ENCODE peak calls at places on chromosome 15, in ten cellular contexts. One of them, this sample, is unnamed.

GRCh38 chr15:56919708-56920637 is 1.5 kb downstream of the TCF12 start:
- DNase-seq in tibial artery: peak; percentile 67
- DNase-seq in neuronal stem cell: no peak
- DNase-seq in stimulated activated naive CD8-positive, alpha-beta T cell treated with anti-CD3 and anti-CD28 coated beads, Interleukin-15, Interleukin-2, amounts not matched to agents 100 U/mL and 50 U/mL, for 24 hours: peak; percentile 32
- DNase-seq in HS-5: no peak
- DNase-seq in A172: peak; percentile 23
- DNase-seq in endothelial cell: peak; percentile 32
- DNase-seq in NCI-H1105: peak; percentile 14
- DNase-seq in hypothalamus: no peak
- DNase-seq in left lobe of liver: peak; percentile 51
- DNase-seq in this sample: no peak

GRCh38 chr15:86165263-86166204 is 85.9 kb downstream of the AGBL1 start:
- DNase-seq in tibial artery: no peak
- DNase-seq in neuronal stem cell: no peak
- DNase-seq in stimulated activated naive CD8-positive, alpha-beta T cell treated with anti-CD3 and anti-CD28 coated beads, Interleukin-15, Interleukin-2, amounts not matched to agents 100 U/mL and 50 U/mL, for 24 hours: no peak
- DNase-seq in HS-5: no peak
- DNase-seq in A172: peak; percentile 21
- DNase-seq in endothelial cell: no peak
- DNase-seq in NCI-H1105: no peak
- DNase-seq in hypothalamus: no peak
- DNase-seq in left lobe of liver: no peak
- DNase-seq in this sample: no peak

GRCh38 chr15:40358492-40359353 is 704 bp downstream of the DISP2 start:
- DNase-seq in tibial artery: no peak
- DNase-seq in neuronal stem cell: no peak
- DNase-seq in stimulated activated naive CD8-positive, alpha-beta T cell treated with anti-CD3 and anti-CD28 coated beads, Interleukin-15, Interleukin-2, amounts not matched to agents 100 U/mL and 50 U/mL, for 24 hours: peak; percentile 31
- DNase-seq in HS-5: no peak
- DNase-seq in A172: no peak
- DNase-seq in endothelial cell: no peak
- DNase-seq in NCI-H1105: no peak
- DNase-seq in hypothalamus: no peak
- DNase-seq in left lobe of liver: no peak
- DNase-seq in this sample: no peak

GRCh38 chr15:85771781-85772445 is 22.8 kb downstream of the KLHL25 start:
- DNase-seq in tibial artery: peak; percentile 88
- DNase-seq in neuronal stem cell: no peak
- DNase-seq in stimulated activated naive CD8-positive, alpha-beta T cell treated with anti-CD3 and anti-CD28 coated beads, Interleukin-15, Interleukin-2, amounts not matched to agents 100 U/mL and 50 U/mL, for 24 hours: no peak
- DNase-seq in HS-5: no peak
- DNase-seq in A172: no peak
- DNase-seq in endothelial cell: no peak
- DNase-seq in NCI-H1105: no peak
- DNase-seq in hypothalamus: no peak
- DNase-seq in left lobe of liver: peak; percentile 82
- DNase-seq in this sample: no peak

GRCh38 chr15:91561371-91562100 is 292.0 kb upstream of the SLCO3A1 start:
- DNase-seq in tibial artery: no peak
- DNase-seq in neuronal stem cell: no peak
- DNase-seq in stimulated activated naive CD8-positive, alpha-beta T cell treated with anti-CD3 and anti-CD28 coated beads, Interleukin-15, Interleukin-2, amounts not matched to agents 100 U/mL and 50 U/mL, for 24 hours: no peak
- DNase-seq in HS-5: peak; percentile 95
- DNase-seq in A172: peak; percentile 54
- DNase-seq in endothelial cell: no peak
- DNase-seq in NCI-H1105: no peak
- DNase-seq in hypothalamus: no peak
- DNase-seq in left lobe of liver: no peak
- DNase-seq in this sample: peak; percentile 41

GRCh38 chr15:25226360-25226759 is 212.5 kb downstream of the UBE3A start:
- DNase-seq in tibial artery: no peak
- DNase-seq in neuronal stem cell: no peak
- DNase-seq in stimulated activated naive CD8-positive, alpha-beta T cell treated with anti-CD3 and anti-CD28 coated beads, Interleukin-15, Interleukin-2, amounts not matched to agents 100 U/mL and 50 U/mL, for 24 hours: no peak
- DNase-seq in HS-5: no peak
- DNase-seq in A172: no peak
- DNase-seq in endothelial cell: no peak
- DNase-seq in NCI-H1105: no peak
- DNase-seq in hypothalamus: no peak
- DNase-seq in left lobe of liver: peak; percentile 73
- DNase-seq in this sample: no peak

GRCh38 chr15:67094001-67094826 is 28.8 kb downstream of the SMAD3 start:
- DNase-seq in tibial artery: no peak
- DNase-seq in neuronal stem cell: no peak
- DNase-seq in stimulated activated naive CD8-positive, alpha-beta T cell treated with anti-CD3 and anti-CD28 coated beads, Interleukin-15, Interleukin-2, amounts not matched to agents 100 U/mL and 50 U/mL, for 24 hours: no peak
- DNase-seq in HS-5: no peak
- DNase-seq in A172: no peak
- DNase-seq in endothelial cell: no peak
- DNase-seq in NCI-H1105: no peak
- DNase-seq in hypothalamus: no peak
- DNase-seq in left lobe of liver: no peak
- DNase-seq in this sample: no peak

GRCh38 chr15:88878720-88879184 is 16.6 kb downstream of the HAPLN3 start:
- DNase-seq in tibial artery: no peak
- DNase-seq in neuronal stem cell: peak; percentile 27
- DNase-seq in stimulated activated naive CD8-positive, alpha-beta T cell treated with anti-CD3 and anti-CD28 coated beads, Interleukin-15, Interleukin-2, amounts not matched to agents 100 U/mL and 50 U/mL, for 24 hours: peak; percentile 57
- DNase-seq in HS-5: no peak
- DNase-seq in A172: peak; percentile 57
- DNase-seq in endothelial cell: peak; percentile 73
- DNase-seq in NCI-H1105: peak; percentile 11
- DNase-seq in hypothalamus: no peak
- DNase-seq in left lobe of liver: no peak
- DNase-seq in this sample: no peak

GRCh38 chr15:96327155-96327741 is 3.3 kb upstream of the NR2F2 start:
- DNase-seq in tibial artery: no peak
- DNase-seq in neuronal stem cell: no peak
- DNase-seq in stimulated activated naive CD8-positive, alpha-beta T cell treated with anti-CD3 and anti-CD28 coated beads, Interleukin-15, Interleukin-2, amounts not matched to agents 100 U/mL and 50 U/mL, for 24 hours: no peak
- DNase-seq in HS-5: peak; percentile 77
- DNase-seq in A172: peak; percentile 82
- DNase-seq in endothelial cell: no peak
- DNase-seq in NCI-H1105: peak; percentile 38
- DNase-seq in hypothalamus: no peak
- DNase-seq in left lobe of liver: peak; percentile 46
- DNase-seq in this sample: peak; percentile 65

GRCh38 chr15:78067328-78068241 is 9.9 kb downstream of the TBC1D2B start:
- DNase-seq in tibial artery: peak; percentile 80
- DNase-seq in neuronal stem cell: no peak
- DNase-seq in stimulated activated naive CD8-positive, alpha-beta T cell treated with anti-CD3 and anti-CD28 coated beads, Interleukin-15, Interleukin-2, amounts not matched to agents 100 U/mL and 50 U/mL, for 24 hours: no peak
- DNase-seq in HS-5: no peak
- DNase-seq in A172: no peak
- DNase-seq in endothelial cell: no peak
- DNase-seq in NCI-H1105: no peak
- DNase-seq in hypothalamus: no peak
- DNase-seq in left lobe of liver: peak; percentile 73
- DNase-seq in this sample: no peak

GRCh38 chr15:26081758-26082068 is 218.6 kb upstream of the ATP10A start:
- DNase-seq in tibial artery: no peak
- DNase-seq in neuronal stem cell: no peak
- DNase-seq in stimulated activated naive CD8-positive, alpha-beta T cell treated with anti-CD3 and anti-CD28 coated beads, Interleukin-15, Interleukin-2, amounts not matched to agents 100 U/mL and 50 U/mL, for 24 hours: no peak
- DNase-seq in HS-5: no peak
- DNase-seq in A172: no peak
- DNase-seq in endothelial cell: no peak
- DNase-seq in NCI-H1105: no peak
- DNase-seq in hypothalamus: no peak
- DNase-seq in left lobe of liver: no peak
- DNase-seq in this sample: no peak

GRCh38 chr15:101808201-101808600 is 3.8 kb upstream of the OR4F15 start:
- DNase-seq in tibial artery: no peak
- DNase-seq in neuronal stem cell: no peak
- DNase-seq in stimulated activated naive CD8-positive, alpha-beta T cell treated with anti-CD3 and anti-CD28 coated beads, Interleukin-15, Interleukin-2, amounts not matched to agents 100 U/mL and 50 U/mL, for 24 hours: no peak
- DNase-seq in HS-5: no peak
- DNase-seq in A172: peak; percentile 71
- DNase-seq in endothelial cell: no peak
- DNase-seq in NCI-H1105: no peak
- DNase-seq in hypothalamus: no peak
- DNase-seq in left lobe of liver: no peak
- DNase-seq in this sample: no peak

GRCh38 chr15:58361291-58361759 is 70.5 kb upstream of the LIPC start:
- DNase-seq in tibial artery: no peak
- DNase-seq in neuronal stem cell: no peak
- DNase-seq in stimulated activated naive CD8-positive, alpha-beta T cell treated with anti-CD3 and anti-CD28 coated beads, Interleukin-15, Interleukin-2, amounts not matched to agents 100 U/mL and 50 U/mL, for 24 hours: no peak
- DNase-seq in HS-5: peak; percentile 68
- DNase-seq in A172: peak; percentile 55
- DNase-seq in endothelial cell: no peak
- DNase-seq in NCI-H1105: no peak
- DNase-seq in hypothalamus: no peak
- DNase-seq in left lobe of liver: no peak
- DNase-seq in this sample: peak; percentile 87

GRCh38 chr15:64423970-64424369 is 36.3 kb downstream of the TRIP4 start:
- DNase-seq in tibial artery: no peak
- DNase-seq in neuronal stem cell: no peak
- DNase-seq in stimulated activated naive CD8-positive, alpha-beta T cell treated with anti-CD3 and anti-CD28 coated beads, Interleukin-15, Interleukin-2, amounts not matched to agents 100 U/mL and 50 U/mL, for 24 hours: no peak
- DNase-seq in HS-5: no peak
- DNase-seq in A172: no peak
- DNase-seq in endothelial cell: no peak
- DNase-seq in NCI-H1105: no peak
- DNase-seq in hypothalamus: no peak
- DNase-seq in left lobe of liver: no peak
- DNase-seq in this sample: no peak

GRCh38 chr15:26087881-26088280 is 224.8 kb upstream of the ATP10A start:
- DNase-seq in tibial artery: no peak
- DNase-seq in neuronal stem cell: no peak
- DNase-seq in stimulated activated naive CD8-positive, alpha-beta T cell treated with anti-CD3 and anti-CD28 coated beads, Interleukin-15, Interleukin-2, amounts not matched to agents 100 U/mL and 50 U/mL, for 24 hours: no peak
- DNase-seq in HS-5: no peak
- DNase-seq in A172: no peak
- DNase-seq in endothelial cell: no peak
- DNase-seq in NCI-H1105: no peak
- DNase-seq in hypothalamus: no peak
- DNase-seq in left lobe of liver: no peak
- DNase-seq in this sample: no peak

GRCh38 chr15:77781131-77782051 is 148.7 kb upstream of the LINGO1 start:
- DNase-seq in tibial artery: no peak
- DNase-seq in neuronal stem cell: no peak
- DNase-seq in stimulated activated naive CD8-positive, alpha-beta T cell treated with anti-CD3 and anti-CD28 coated beads, Interleukin-15, Interleukin-2, amounts not matched to agents 100 U/mL and 50 U/mL, for 24 hours: no peak
- DNase-seq in HS-5: no peak
- DNase-seq in A172: no peak
- DNase-seq in endothelial cell: no peak
- DNase-seq in NCI-H1105: no peak
- DNase-seq in hypothalamus: no peak
- DNase-seq in left lobe of liver: no peak
- DNase-seq in this sample: no peak

GRCh38 chr15:42141795-42142667 is 14.4 kb downstream of the PLA2G4F start:
- DNase-seq in tibial artery: peak; percentile 48
- DNase-seq in neuronal stem cell: no peak
- DNase-seq in stimulated activated naive CD8-positive, alpha-beta T cell treated with anti-CD3 and anti-CD28 coated beads, Interleukin-15, Interleukin-2, amounts not matched to agents 100 U/mL and 50 U/mL, for 24 hours: no peak
- DNase-seq in HS-5: no peak
- DNase-seq in A172: no peak
- DNase-seq in endothelial cell: no peak
- DNase-seq in NCI-H1105: no peak
- DNase-seq in hypothalamus: no peak
- DNase-seq in left lobe of liver: no peak
- DNase-seq in this sample: no peak

GRCh38 chr15:50358805-50359204 is 3.8 kb upstream of the GABPB1 start:
- DNase-seq in tibial artery: no peak
- DNase-seq in neuronal stem cell: no peak
- DNase-seq in stimulated activated naive CD8-positive, alpha-beta T cell treated with anti-CD3 and anti-CD28 coated beads, Interleukin-15, Interleukin-2, amounts not matched to agents 100 U/mL and 50 U/mL, for 24 hours: peak; percentile 28
- DNase-seq in HS-5: no peak
- DNase-seq in A172: peak; percentile 43
- DNase-seq in endothelial cell: peak; percentile 18
- DNase-seq in NCI-H1105: no peak
- DNase-seq in hypothalamus: no peak
- DNase-seq in left lobe of liver: no peak
- DNase-seq in this sample: no peak

GRCh38 chr15:40325700-40326099 is 2.2 kb downstream of the INAFM2 start:
- DNase-seq in tibial artery: no peak
- DNase-seq in neuronal stem cell: no peak
- DNase-seq in stimulated activated naive CD8-positive, alpha-beta T cell treated with anti-CD3 and anti-CD28 coated beads, Interleukin-15, Interleukin-2, amounts not matched to agents 100 U/mL and 50 U/mL, for 24 hours: no peak
- DNase-seq in HS-5: no peak
- DNase-seq in A172: no peak
- DNase-seq in endothelial cell: no peak
- DNase-seq in NCI-H1105: no peak
- DNase-seq in hypothalamus: no peak
- DNase-seq in left lobe of liver: no peak
- DNase-seq in this sample: no peak

GRCh38 chr15:29988689-29989088 is 94.1 kb upstream of the GOLGA8J start:
- DNase-seq in tibial artery: no peak
- DNase-seq in neuronal stem cell: no peak
- DNase-seq in stimulated activated naive CD8-positive, alpha-beta T cell treated with anti-CD3 and anti-CD28 coated beads, Interleukin-15, Interleukin-2, amounts not matched to agents 100 U/mL and 50 U/mL, for 24 hours: no peak
- DNase-seq in HS-5: no peak
- DNase-seq in A172: peak; percentile 13
- DNase-seq in endothelial cell: no peak
- DNase-seq in NCI-H1105: no peak
- DNase-seq in hypothalamus: no peak
- DNase-seq in left lobe of liver: no peak
- DNase-seq in this sample: no peak